ENCODE peak calls at places on chromosomes 7 and 10, in nine cellular contexts. One of them, this sample, is unnamed.

GRCh38 chr10:132701099-132701845 is 84.7 kb downstream of the NKX6-2 start:
- ATAC-seq in lower lobe of right lung: no peak
- ATAC-seq in left cardiac atrium: no peak
- ATAC-seq in stimulated activated effector memory CD8-positive, alpha-beta T cell treated with anti-CD3 and anti-CD28 coated beads, Interleukin-12 subunit alpha, Interleukin-12 subunit beta, amount 100 ng/mL, for 72 hours: no peak
- ATAC-seq in activated T-helper 17 cell treated with anti-CD3 and anti-CD28 coated beads, Interleukin-2, amount 50 U/mL, for 72 hours: no peak
- ATAC-seq in upper lobe of right lung: no peak
- ATAC-seq in thoracic aorta: no peak
- ATAC-seq in Right ventricle myocardium superior: no peak
- ATAC-seq in right cardiac atrium: no peak
- ATAC-seq in this sample: no peak

GRCh38 chr7:136069840-136070529 is 92.8 kb upstream of the MTPN start:
- ATAC-seq in lower lobe of right lung: no peak
- ATAC-seq in left cardiac atrium: no peak
- ATAC-seq in stimulated activated effector memory CD8-positive, alpha-beta T cell treated with anti-CD3 and anti-CD28 coated beads, Interleukin-12 subunit alpha, Interleukin-12 subunit beta, amount 100 ng/mL, for 72 hours: no peak
- ATAC-seq in activated T-helper 17 cell treated with anti-CD3 and anti-CD28 coated beads, Interleukin-2, amount 50 U/mL, for 72 hours: no peak
- ATAC-seq in upper lobe of right lung: no peak
- ATAC-seq in thoracic aorta: no peak
- ATAC-seq in Right ventricle myocardium superior: no peak
- ATAC-seq in right cardiac atrium: no peak
- ATAC-seq in this sample: no peak

GRCh38 chr10:68135362-68135761 is 26.1 kb downstream of the MYPN start:
- ATAC-seq in lower lobe of right lung: no peak
- ATAC-seq in left cardiac atrium: no peak
- ATAC-seq in stimulated activated effector memory CD8-positive, alpha-beta T cell treated with anti-CD3 and anti-CD28 coated beads, Interleukin-12 subunit alpha, Interleukin-12 subunit beta, amount 100 ng/mL, for 72 hours: no peak
- ATAC-seq in activated T-helper 17 cell treated with anti-CD3 and anti-CD28 coated beads, Interleukin-2, amount 50 U/mL, for 72 hours: no peak
- ATAC-seq in upper lobe of right lung: no peak
- ATAC-seq in thoracic aorta: no peak
- ATAC-seq in Right ventricle myocardium superior: no peak
- ATAC-seq in right cardiac atrium: no peak
- ATAC-seq in this sample: no peak

GRCh38 chr7:107405559-107405958 is 64.3 kb upstream of the GPR22 start:
- ATAC-seq in lower lobe of right lung: no peak
- ATAC-seq in left cardiac atrium: no peak
- ATAC-seq in stimulated activated effector memory CD8-positive, alpha-beta T cell treated with anti-CD3 and anti-CD28 coated beads, Interleukin-12 subunit alpha, Interleukin-12 subunit beta, amount 100 ng/mL, for 72 hours: no peak
- ATAC-seq in activated T-helper 17 cell treated with anti-CD3 and anti-CD28 coated beads, Interleukin-2, amount 50 U/mL, for 72 hours: no peak
- ATAC-seq in upper lobe of right lung: no peak
- ATAC-seq in thoracic aorta: no peak
- ATAC-seq in Right ventricle myocardium superior: no peak
- ATAC-seq in right cardiac atrium: no peak
- ATAC-seq in this sample: no peak

GRCh38 chr10:111430070-111430469 is 353.2 kb downstream of the ADRA2A start:
- ATAC-seq in lower lobe of right lung: no peak
- ATAC-seq in left cardiac atrium: no peak
- ATAC-seq in stimulated activated effector memory CD8-positive, alpha-beta T cell treated with anti-CD3 and anti-CD28 coated beads, Interleukin-12 subunit alpha, Interleukin-12 subunit beta, amount 100 ng/mL, for 72 hours: peak
- ATAC-seq in activated T-helper 17 cell treated with anti-CD3 and anti-CD28 coated beads, Interleukin-2, amount 50 U/mL, for 72 hours: no peak
- ATAC-seq in upper lobe of right lung: no peak
- ATAC-seq in thoracic aorta: no peak
- ATAC-seq in Right ventricle myocardium superior: no peak
- ATAC-seq in right cardiac atrium: no peak
- ATAC-seq in this sample: no peak

GRCh38 chr10:93403152-93403551 is 79.0 kb downstream of the MYOF start:
- ATAC-seq in lower lobe of right lung: no peak
- ATAC-seq in left cardiac atrium: no peak
- ATAC-seq in stimulated activated effector memory CD8-positive, alpha-beta T cell treated with anti-CD3 and anti-CD28 coated beads, Interleukin-12 subunit alpha, Interleukin-12 subunit beta, amount 100 ng/mL, for 72 hours: no peak
- ATAC-seq in activated T-helper 17 cell treated with anti-CD3 and anti-CD28 coated beads, Interleukin-2, amount 50 U/mL, for 72 hours: no peak
- ATAC-seq in upper lobe of right lung: no peak
- ATAC-seq in thoracic aorta: no peak
- ATAC-seq in Right ventricle myocardium superior: no peak
- ATAC-seq in right cardiac atrium: no peak
- ATAC-seq in this sample: no peak

GRCh38 chr7:18338910-18339309 is 156.6 kb upstream of the HDAC9 start:
- ATAC-seq in lower lobe of right lung: no peak
- ATAC-seq in left cardiac atrium: no peak
- ATAC-seq in stimulated activated effector memory CD8-positive, alpha-beta T cell treated with anti-CD3 and anti-CD28 coated beads, Interleukin-12 subunit alpha, Interleukin-12 subunit beta, amount 100 ng/mL, for 72 hours: no peak
- ATAC-seq in activated T-helper 17 cell treated with anti-CD3 and anti-CD28 coated beads, Interleukin-2, amount 50 U/mL, for 72 hours: no peak
- ATAC-seq in upper lobe of right lung: no peak
- ATAC-seq in thoracic aorta: no peak
- ATAC-seq in Right ventricle myocardium superior: no peak
- ATAC-seq in right cardiac atrium: no peak
- ATAC-seq in this sample: no peak

GRCh38 chr10:116988311-116988710 is 16.7 kb downstream of the SHTN1 start:
- ATAC-seq in lower lobe of right lung: no peak
- ATAC-seq in left cardiac atrium: no peak
- ATAC-seq in stimulated activated effector memory CD8-positive, alpha-beta T cell treated with anti-CD3 and anti-CD28 coated beads, Interleukin-12 subunit alpha, Interleukin-12 subunit beta, amount 100 ng/mL, for 72 hours: no peak
- ATAC-seq in activated T-helper 17 cell treated with anti-CD3 and anti-CD28 coated beads, Interleukin-2, amount 50 U/mL, for 72 hours: no peak
- ATAC-seq in upper lobe of right lung: no peak
- ATAC-seq in thoracic aorta: no peak
- ATAC-seq in Right ventricle myocardium superior: no peak
- ATAC-seq in right cardiac atrium: no peak
- ATAC-seq in this sample: no peak

GRCh38 chr7:24981544-24981951 is 1.6 kb upstream of the OSBPL3 start:
- ATAC-seq in lower lobe of right lung: peak
- ATAC-seq in left cardiac atrium: no peak
- ATAC-seq in stimulated activated effector memory CD8-positive, alpha-beta T cell treated with anti-CD3 and anti-CD28 coated beads, Interleukin-12 subunit alpha, Interleukin-12 subunit beta, amount 100 ng/mL, for 72 hours: peak
- ATAC-seq in activated T-helper 17 cell treated with anti-CD3 and anti-CD28 coated beads, Interleukin-2, amount 50 U/mL, for 72 hours: peak
- ATAC-seq in upper lobe of right lung: peak
- ATAC-seq in thoracic aorta: no peak
- ATAC-seq in Right ventricle myocardium superior: peak
- ATAC-seq in right cardiac atrium: no peak
- ATAC-seq in this sample: no peak

GRCh38 chr7:127347567-127348246 is 44.8 kb downstream of the ZNF800 start:
- ATAC-seq in lower lobe of right lung: peak
- ATAC-seq in left cardiac atrium: peak
- ATAC-seq in stimulated activated effector memory CD8-positive, alpha-beta T cell treated with anti-CD3 and anti-CD28 coated beads, Interleukin-12 subunit alpha, Interleukin-12 subunit beta, amount 100 ng/mL, for 72 hours: peak
- ATAC-seq in activated T-helper 17 cell treated with anti-CD3 and anti-CD28 coated beads, Interleukin-2, amount 50 U/mL, for 72 hours: peak
- ATAC-seq in upper lobe of right lung: peak
- ATAC-seq in thoracic aorta: no peak
- ATAC-seq in Right ventricle myocardium superior: peak
- ATAC-seq in right cardiac atrium: peak
- ATAC-seq in this sample: peak

GRCh38 chr10:33935350-33935749 is 600.9 kb upstream of the NRP1 start:
- ATAC-seq in lower lobe of right lung: no peak
- ATAC-seq in left cardiac atrium: no peak
- ATAC-seq in stimulated activated effector memory CD8-positive, alpha-beta T cell treated with anti-CD3 and anti-CD28 coated beads, Interleukin-12 subunit alpha, Interleukin-12 subunit beta, amount 100 ng/mL, for 72 hours: no peak
- ATAC-seq in activated T-helper 17 cell treated with anti-CD3 and anti-CD28 coated beads, Interleukin-2, amount 50 U/mL, for 72 hours: no peak
- ATAC-seq in upper lobe of right lung: no peak
- ATAC-seq in thoracic aorta: no peak
- ATAC-seq in Right ventricle myocardium superior: no peak
- ATAC-seq in right cardiac atrium: no peak
- ATAC-seq in this sample: no peak

GRCh38 chr10:61942997-61943457 is 41.5 kb downstream of the ARID5B start:
- ATAC-seq in lower lobe of right lung: peak
- ATAC-seq in left cardiac atrium: peak
- ATAC-seq in stimulated activated effector memory CD8-positive, alpha-beta T cell treated with anti-CD3 and anti-CD28 coated beads, Interleukin-12 subunit alpha, Interleukin-12 subunit beta, amount 100 ng/mL, for 72 hours: no peak
- ATAC-seq in activated T-helper 17 cell treated with anti-CD3 and anti-CD28 coated beads, Interleukin-2, amount 50 U/mL, for 72 hours: no peak
- ATAC-seq in upper lobe of right lung: peak
- ATAC-seq in thoracic aorta: peak
- ATAC-seq in Right ventricle myocardium superior: peak
- ATAC-seq in right cardiac atrium: peak
- ATAC-seq in this sample: no peak

GRCh38 chr7:36661135-36661840 is 63.0 kb downstream of the AOAH start:
- ATAC-seq in lower lobe of right lung: peak
- ATAC-seq in left cardiac atrium: no peak
- ATAC-seq in stimulated activated effector memory CD8-positive, alpha-beta T cell treated with anti-CD3 and anti-CD28 coated beads, Interleukin-12 subunit alpha, Interleukin-12 subunit beta, amount 100 ng/mL, for 72 hours: peak
- ATAC-seq in activated T-helper 17 cell treated with anti-CD3 and anti-CD28 coated beads, Interleukin-2, amount 50 U/mL, for 72 hours: peak
- ATAC-seq in upper lobe of right lung: peak
- ATAC-seq in thoracic aorta: no peak
- ATAC-seq in Right ventricle myocardium superior: peak
- ATAC-seq in right cardiac atrium: peak
- ATAC-seq in this sample: no peak

GRCh38 chr7:95865716-95866371 is 93.5 kb downstream of the DYNC1I1 start:
- ATAC-seq in lower lobe of right lung: no peak
- ATAC-seq in left cardiac atrium: no peak
- ATAC-seq in stimulated activated effector memory CD8-positive, alpha-beta T cell treated with anti-CD3 and anti-CD28 coated beads, Interleukin-12 subunit alpha, Interleukin-12 subunit beta, amount 100 ng/mL, for 72 hours: no peak
- ATAC-seq in activated T-helper 17 cell treated with anti-CD3 and anti-CD28 coated beads, Interleukin-2, amount 50 U/mL, for 72 hours: no peak
- ATAC-seq in upper lobe of right lung: peak
- ATAC-seq in thoracic aorta: no peak
- ATAC-seq in Right ventricle myocardium superior: no peak
- ATAC-seq in right cardiac atrium: no peak
- ATAC-seq in this sample: no peak

GRCh38 chr10:6123467-6124042 is 34.7 kb downstream of the RBM17 start:
- ATAC-seq in lower lobe of right lung: peak
- ATAC-seq in left cardiac atrium: no peak
- ATAC-seq in stimulated activated effector memory CD8-positive, alpha-beta T cell treated with anti-CD3 and anti-CD28 coated beads, Interleukin-12 subunit alpha, Interleukin-12 subunit beta, amount 100 ng/mL, for 72 hours: peak
- ATAC-seq in activated T-helper 17 cell treated with anti-CD3 and anti-CD28 coated beads, Interleukin-2, amount 50 U/mL, for 72 hours: peak
- ATAC-seq in upper lobe of right lung: peak
- ATAC-seq in thoracic aorta: no peak
- ATAC-seq in Right ventricle myocardium superior: no peak
- ATAC-seq in right cardiac atrium: no peak
- ATAC-seq in this sample: peak

GRCh38 chr7:36823353-36823752 is 99.1 kb upstream of the AOAH start:
- ATAC-seq in lower lobe of right lung: no peak
- ATAC-seq in left cardiac atrium: no peak
- ATAC-seq in stimulated activated effector memory CD8-positive, alpha-beta T cell treated with anti-CD3 and anti-CD28 coated beads, Interleukin-12 subunit alpha, Interleukin-12 subunit beta, amount 100 ng/mL, for 72 hours: no peak
- ATAC-seq in activated T-helper 17 cell treated with anti-CD3 and anti-CD28 coated beads, Interleukin-2, amount 50 U/mL, for 72 hours: no peak
- ATAC-seq in upper lobe of right lung: no peak
- ATAC-seq in thoracic aorta: no peak
- ATAC-seq in Right ventricle myocardium superior: no peak
- ATAC-seq in right cardiac atrium: no peak
- ATAC-seq in this sample: no peak

GRCh38 chr7:1060315-1061080 is 16.2 kb downstream of the GPR146 start:
- ATAC-seq in lower lobe of right lung: peak
- ATAC-seq in left cardiac atrium: peak
- ATAC-seq in stimulated activated effector memory CD8-positive, alpha-beta T cell treated with anti-CD3 and anti-CD28 coated beads, Interleukin-12 subunit alpha, Interleukin-12 subunit beta, amount 100 ng/mL, for 72 hours: no peak
- ATAC-seq in activated T-helper 17 cell treated with anti-CD3 and anti-CD28 coated beads, Interleukin-2, amount 50 U/mL, for 72 hours: no peak
- ATAC-seq in upper lobe of right lung: peak
- ATAC-seq in thoracic aorta: no peak
- ATAC-seq in Right ventricle myocardium superior: peak
- ATAC-seq in right cardiac atrium: peak
- ATAC-seq in this sample: no peak

GRCh38 chr10:93515071-93515962 is 18.9 kb downstream of the CEP55 start:
- ATAC-seq in lower lobe of right lung: peak
- ATAC-seq in left cardiac atrium: peak
- ATAC-seq in stimulated activated effector memory CD8-positive, alpha-beta T cell treated with anti-CD3 and anti-CD28 coated beads, Interleukin-12 subunit alpha, Interleukin-12 subunit beta, amount 100 ng/mL, for 72 hours: no peak
- ATAC-seq in activated T-helper 17 cell treated with anti-CD3 and anti-CD28 coated beads, Interleukin-2, amount 50 U/mL, for 72 hours: no peak
- ATAC-seq in upper lobe of right lung: peak
- ATAC-seq in thoracic aorta: peak
- ATAC-seq in Right ventricle myocardium superior: peak
- ATAC-seq in right cardiac atrium: peak
- ATAC-seq in this sample: no peak

GRCh38 chr10:49220679-49221078 is 32.5 kb upstream of the TMEM273 start:
- ATAC-seq in lower lobe of right lung: no peak
- ATAC-seq in left cardiac atrium: no peak
- ATAC-seq in stimulated activated effector memory CD8-positive, alpha-beta T cell treated with anti-CD3 and anti-CD28 coated beads, Interleukin-12 subunit alpha, Interleukin-12 subunit beta, amount 100 ng/mL, for 72 hours: no peak
- ATAC-seq in activated T-helper 17 cell treated with anti-CD3 and anti-CD28 coated beads, Interleukin-2, amount 50 U/mL, for 72 hours: no peak
- ATAC-seq in upper lobe of right lung: no peak
- ATAC-seq in thoracic aorta: no peak
- ATAC-seq in Right ventricle myocardium superior: peak
- ATAC-seq in right cardiac atrium: no peak
- ATAC-seq in this sample: no peak

GRCh38 chr7:105945848-105946247 is 17.2 kb upstream of the CDHR3 start:
- ATAC-seq in lower lobe of right lung: no peak
- ATAC-seq in left cardiac atrium: no peak
- ATAC-seq in stimulated activated effector memory CD8-positive, alpha-beta T cell treated with anti-CD3 and anti-CD28 coated beads, Interleukin-12 subunit alpha, Interleukin-12 subunit beta, amount 100 ng/mL, for 72 hours: no peak
- ATAC-seq in activated T-helper 17 cell treated with anti-CD3 and anti-CD28 coated beads, Interleukin-2, amount 50 U/mL, for 72 hours: no peak
- ATAC-seq in upper lobe of right lung: no peak
- ATAC-seq in thoracic aorta: no peak
- ATAC-seq in Right ventricle myocardium superior: no peak
- ATAC-seq in right cardiac atrium: no peak
- ATAC-seq in this sample: no peak

GRCh38 chr10:129545257-129545656 is 78.2 kb downstream of the MGMT start:
- ATAC-seq in lower lobe of right lung: no peak
- ATAC-seq in left cardiac atrium: no peak
- ATAC-seq in stimulated activated effector memory CD8-positive, alpha-beta T cell treated with anti-CD3 and anti-CD28 coated beads, Interleukin-12 subunit alpha, Interleukin-12 subunit beta, amount 100 ng/mL, for 72 hours: no peak
- ATAC-seq in activated T-helper 17 cell treated with anti-CD3 and anti-CD28 coated beads, Interleukin-2, amount 50 U/mL, for 72 hours: no peak
- ATAC-seq in upper lobe of right lung: no peak
- ATAC-seq in thoracic aorta: no peak
- ATAC-seq in Right ventricle myocardium superior: no peak
- ATAC-seq in right cardiac atrium: no peak
- ATAC-seq in this sample: no peak

GRCh38 chr7:132377703-132378584 is 198.3 kb downstream of the PLXNA4 start:
- ATAC-seq in lower lobe of right lung: no peak
- ATAC-seq in left cardiac atrium: no peak
- ATAC-seq in stimulated activated effector memory CD8-positive, alpha-beta T cell treated with anti-CD3 and anti-CD28 coated beads, Interleukin-12 subunit alpha, Interleukin-12 subunit beta, amount 100 ng/mL, for 72 hours: no peak
- ATAC-seq in activated T-helper 17 cell treated with anti-CD3 and anti-CD28 coated beads, Interleukin-2, amount 50 U/mL, for 72 hours: no peak
- ATAC-seq in upper lobe of right lung: no peak
- ATAC-seq in thoracic aorta: no peak
- ATAC-seq in Right ventricle myocardium superior: no peak
- ATAC-seq in right cardiac atrium: no peak
- ATAC-seq in this sample: no peak

GRCh38 chr7:143104759-143105158 is 27.1 kb upstream of the PIP start:
- ATAC-seq in lower lobe of right lung: no peak
- ATAC-seq in left cardiac atrium: no peak
- ATAC-seq in stimulated activated effector memory CD8-positive, alpha-beta T cell treated with anti-CD3 and anti-CD28 coated beads, Interleukin-12 subunit alpha, Interleukin-12 subunit beta, amount 100 ng/mL, for 72 hours: no peak
- ATAC-seq in activated T-helper 17 cell treated with anti-CD3 and anti-CD28 coated beads, Interleukin-2, amount 50 U/mL, for 72 hours: no peak
- ATAC-seq in upper lobe of right lung: no peak
- ATAC-seq in thoracic aorta: no peak
- ATAC-seq in Right ventricle myocardium superior: peak
- ATAC-seq in right cardiac atrium: no peak
- ATAC-seq in this sample: no peak

GRCh38 chr10:26790596-26790995 is 70.2 kb downstream of the ABI1 start:
- ATAC-seq in lower lobe of right lung: no peak
- ATAC-seq in left cardiac atrium: no peak
- ATAC-seq in stimulated activated effector memory CD8-positive, alpha-beta T cell treated with anti-CD3 and anti-CD28 coated beads, Interleukin-12 subunit alpha, Interleukin-12 subunit beta, amount 100 ng/mL, for 72 hours: no peak
- ATAC-seq in activated T-helper 17 cell treated with anti-CD3 and anti-CD28 coated beads, Interleukin-2, amount 50 U/mL, for 72 hours: no peak
- ATAC-seq in upper lobe of right lung: no peak
- ATAC-seq in thoracic aorta: no peak
- ATAC-seq in Right ventricle myocardium superior: no peak
- ATAC-seq in right cardiac atrium: no peak
- ATAC-seq in this sample: no peak

GRCh38 chr10:923844-924523 is 7.5 kb downstream of the LARP4B start:
- ATAC-seq in lower lobe of right lung: no peak
- ATAC-seq in left cardiac atrium: no peak
- ATAC-seq in stimulated activated effector memory CD8-positive, alpha-beta T cell treated with anti-CD3 and anti-CD28 coated beads, Interleukin-12 subunit alpha, Interleukin-12 subunit beta, amount 100 ng/mL, for 72 hours: no peak
- ATAC-seq in activated T-helper 17 cell treated with anti-CD3 and anti-CD28 coated beads, Interleukin-2, amount 50 U/mL, for 72 hours: no peak
- ATAC-seq in upper lobe of right lung: no peak
- ATAC-seq in thoracic aorta: no peak
- ATAC-seq in Right ventricle myocardium superior: no peak
- ATAC-seq in right cardiac atrium: no peak
- ATAC-seq in this sample: no peak

GRCh38 chr10:26172126-26172525 is 44.4 kb upstream of the GAD2 start:
- ATAC-seq in lower lobe of right lung: no peak
- ATAC-seq in left cardiac atrium: no peak
- ATAC-seq in stimulated activated effector memory CD8-positive, alpha-beta T cell treated with anti-CD3 and anti-CD28 coated beads, Interleukin-12 subunit alpha, Interleukin-12 subunit beta, amount 100 ng/mL, for 72 hours: peak
- ATAC-seq in activated T-helper 17 cell treated with anti-CD3 and anti-CD28 coated beads, Interleukin-2, amount 50 U/mL, for 72 hours: no peak
- ATAC-seq in upper lobe of right lung: no peak
- ATAC-seq in thoracic aorta: no peak
- ATAC-seq in Right ventricle myocardium superior: no peak
- ATAC-seq in right cardiac atrium: no peak
- ATAC-seq in this sample: no peak

GRCh38 chr10:71729023-71729649 is 9.6 kb upstream of the C10orf105 start:
- ATAC-seq in lower lobe of right lung: peak
- ATAC-seq in left cardiac atrium: no peak
- ATAC-seq in stimulated activated effector memory CD8-positive, alpha-beta T cell treated with anti-CD3 and anti-CD28 coated beads, Interleukin-12 subunit alpha, Interleukin-12 subunit beta, amount 100 ng/mL, for 72 hours: no peak
- ATAC-seq in activated T-helper 17 cell treated with anti-CD3 and anti-CD28 coated beads, Interleukin-2, amount 50 U/mL, for 72 hours: no peak
- ATAC-seq in upper lobe of right lung: peak
- ATAC-seq in thoracic aorta: no peak
- ATAC-seq in Right ventricle myocardium superior: peak
- ATAC-seq in right cardiac atrium: peak
- ATAC-seq in this sample: no peak

GRCh38 chr10:110827872-110828271 is 43.9 kb upstream of the PDCD4 start:
- ATAC-seq in lower lobe of right lung: no peak
- ATAC-seq in left cardiac atrium: peak
- ATAC-seq in stimulated activated effector memory CD8-positive, alpha-beta T cell treated with anti-CD3 and anti-CD28 coated beads, Interleukin-12 subunit alpha, Interleukin-12 subunit beta, amount 100 ng/mL, for 72 hours: no peak
- ATAC-seq in activated T-helper 17 cell treated with anti-CD3 and anti-CD28 coated beads, Interleukin-2, amount 50 U/mL, for 72 hours: no peak
- ATAC-seq in upper lobe of right lung: no peak
- ATAC-seq in thoracic aorta: peak
- ATAC-seq in Right ventricle myocardium superior: peak
- ATAC-seq in right cardiac atrium: peak
- ATAC-seq in this sample: no peak

GRCh38 chr7:47292832-47293309 is 289.0 kb downstream of the TNS3 start:
- ATAC-seq in lower lobe of right lung: peak
- ATAC-seq in left cardiac atrium: no peak
- ATAC-seq in stimulated activated effector memory CD8-positive, alpha-beta T cell treated with anti-CD3 and anti-CD28 coated beads, Interleukin-12 subunit alpha, Interleukin-12 subunit beta, amount 100 ng/mL, for 72 hours: no peak
- ATAC-seq in activated T-helper 17 cell treated with anti-CD3 and anti-CD28 coated beads, Interleukin-2, amount 50 U/mL, for 72 hours: no peak
- ATAC-seq in upper lobe of right lung: no peak
- ATAC-seq in thoracic aorta: no peak
- ATAC-seq in Right ventricle myocardium superior: no peak
- ATAC-seq in right cardiac atrium: no peak
- ATAC-seq in this sample: no peak

GRCh38 chr7:126403040-126403439 is 849.7 kb downstream of the GRM8 start:
- ATAC-seq in lower lobe of right lung: no peak
- ATAC-seq in left cardiac atrium: no peak
- ATAC-seq in stimulated activated effector memory CD8-positive, alpha-beta T cell treated with anti-CD3 and anti-CD28 coated beads, Interleukin-12 subunit alpha, Interleukin-12 subunit beta, amount 100 ng/mL, for 72 hours: no peak
- ATAC-seq in activated T-helper 17 cell treated with anti-CD3 and anti-CD28 coated beads, Interleukin-2, amount 50 U/mL, for 72 hours: no peak
- ATAC-seq in upper lobe of right lung: no peak
- ATAC-seq in thoracic aorta: no peak
- ATAC-seq in Right ventricle myocardium superior: no peak
- ATAC-seq in right cardiac atrium: no peak
- ATAC-seq in this sample: no peak

This sample was measured in stimulated activated memory B cell treated with anti-CD40 and anti-IgM and Interleukin-4, amounts not matched to agents 10 μg/mL and 1 μg/mL and 100 μg/mL, for 72 hours.